ENCODE peak calls at places on chromosome 6, in seven cellular contexts. J, A, M, I, T, S and Q are unnamed samples.

GRCh38 chr6:1381397-1382330 is 7.7 kb upstream of the FOXF2 start:
- DNase-seq in J (no peak), A (peak; percentile 25), M (no peak), I (peak; percentile 84), T (peak; percentile 69), S (peak; percentile 56), Q (no peak)

GRCh38 chr6:143620461-143620860 is 57.3 kb upstream of the PHACTR2 start:
- DNase-seq in J (no peak), A (peak; percentile 55), M (no peak), I (no peak), T (no peak), S (no peak), Q (no peak)

GRCh38 chr6:29954272-29954671 is 11.9 kb downstream of the HLA-A start:
- DNase-seq in J (no peak), A (no peak), M (no peak), I (no peak), T (no peak), S (no peak), Q (no peak)

GRCh38 chr6:699319-699718 is 6.4 kb upstream of the EXOC2 start:
- DNase-seq in J (no peak), A (peak; percentile 29), M (no peak), I (no peak), T (no peak), S (no peak), Q (no peak)

GRCh38 chr6:152642578-152643375 is 5.6 kb upstream of the SYNE1 start:
- DNase-seq in J (no peak), A (peak; percentile 76), M (peak; percentile 52), I (no peak), T (peak; percentile 78), S (peak; percentile 21), Q (no peak)

GRCh38 chr6:139250296-139251274 is 41.2 kb downstream of the TXLNB start:
- DNase-seq in J (peak; percentile 9), A (peak; percentile 52), M (peak; percentile 67), I (no peak), T (peak; percentile 54), S (peak; percentile 36), Q (peak; percentile 57)

GRCh38 chr6:107128577-107128976 is 13.3 kb upstream of the BEND3 start:
- DNase-seq in J (no peak), A (peak; percentile 20), M (no peak), I (no peak), T (no peak), S (no peak), Q (no peak)

GRCh38 chr6:21595265-21595950 is 1.9 kb downstream of the SOX4 start:
- DNase-seq in J (no peak), A (peak; percentile 23), M (peak; percentile 60), I (peak; percentile 82), T (peak; percentile 56), S (peak; percentile 29), Q (no peak)

GRCh38 chr6:38378801-38379200 is 260.9 kb downstream of the BTBD9 start:
- DNase-seq in J (no peak), A (no peak), M (no peak), I (no peak), T (no peak), S (no peak), Q (no peak)

GRCh38 chr6:130008236-130008873 is 10.0 kb upstream of the L3MBTL3 start:
- DNase-seq in J (no peak), A (peak; percentile 49), M (no peak), I (no peak), T (no peak), S (no peak), Q (no peak)

GRCh38 chr6:139801571-139802321 is 427.3 kb upstream of the CITED2 start:
- DNase-seq in J (no peak), A (peak; percentile 41), M (no peak), I (no peak), T (no peak), S (no peak), Q (no peak)

GRCh38 chr6:111256646-111257045 is 169.3 kb downstream of the SLC16A10 start:
- DNase-seq in J (no peak), A (peak; percentile 22), M (no peak), I (no peak), T (no peak), S (no peak), Q (no peak)

GRCh38 chr6:111263837-111264236 is 176.5 kb downstream of the SLC16A10 start:
- DNase-seq in J (no peak), A (peak; percentile 51), M (no peak), I (no peak), T (no peak), S (no peak), Q (no peak)

GRCh38 chr6:111259089-111259831 is 172.0 kb downstream of the SLC16A10 start:
- DNase-seq in J (peak; percentile 95), A (peak; percentile 100), M (peak; percentile 99), I (peak; percentile 100), T (peak; percentile 100), S (peak; percentile 99), Q (peak; percentile 98)

GRCh38 chr6:111258615-111259088 is 171.3 kb downstream of the SLC16A10 start:
- DNase-seq in J (no peak), A (peak; percentile 54), M (no peak), I (no peak), T (no peak), S (no peak), Q (no peak)

DNA sequence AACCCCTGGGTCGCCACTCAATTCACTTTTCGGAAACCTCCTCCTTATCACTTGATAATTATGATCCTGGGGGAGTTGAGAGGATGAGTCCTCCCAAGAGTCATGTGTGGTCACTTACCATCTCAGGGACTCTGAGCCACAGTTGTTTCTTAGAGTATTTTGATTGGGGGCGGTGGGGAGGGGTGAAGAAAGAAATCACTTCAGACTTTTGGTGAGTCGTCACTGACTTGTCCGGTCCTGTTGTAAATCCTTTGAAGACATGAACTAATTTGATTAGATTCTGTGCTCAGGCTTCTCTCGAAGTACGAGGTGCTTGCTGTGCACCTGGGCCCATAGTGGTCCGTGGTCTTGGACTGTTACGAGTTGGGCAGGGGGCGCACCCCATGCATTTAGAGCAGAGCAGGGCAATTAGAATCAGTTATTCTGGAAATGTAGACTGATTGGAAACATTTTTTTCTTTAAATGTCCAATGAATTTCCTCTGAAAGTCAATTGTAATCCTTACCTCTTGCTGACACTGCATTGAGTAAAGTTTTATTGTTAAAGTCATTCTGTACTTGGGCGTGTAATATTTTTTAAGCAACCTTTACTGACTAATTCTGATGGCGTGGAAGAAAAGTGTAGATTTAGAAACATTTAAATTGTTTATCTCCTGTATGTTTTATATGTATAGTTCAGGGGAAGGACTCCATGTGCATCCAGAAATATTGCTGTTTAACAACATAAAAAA is 173.4 kb downstream of the SLC16A10 start:
- DNase-seq in J (peak; percentile 30), A (no peak), M (no peak), I (no peak), T (no peak), S (no peak), Q (no peak)
- H3K4me3 ChIP-seq in J (peak overlapping the region; percentile 73), A (peak overlapping the region; percentile 30), M (peak overlapping the region; percentile 75), I (no peak overlapping the region), T (peak overlapping the region; percentile 68), S (no peak overlapping the region), Q (no peak overlapping the region)

DNA sequence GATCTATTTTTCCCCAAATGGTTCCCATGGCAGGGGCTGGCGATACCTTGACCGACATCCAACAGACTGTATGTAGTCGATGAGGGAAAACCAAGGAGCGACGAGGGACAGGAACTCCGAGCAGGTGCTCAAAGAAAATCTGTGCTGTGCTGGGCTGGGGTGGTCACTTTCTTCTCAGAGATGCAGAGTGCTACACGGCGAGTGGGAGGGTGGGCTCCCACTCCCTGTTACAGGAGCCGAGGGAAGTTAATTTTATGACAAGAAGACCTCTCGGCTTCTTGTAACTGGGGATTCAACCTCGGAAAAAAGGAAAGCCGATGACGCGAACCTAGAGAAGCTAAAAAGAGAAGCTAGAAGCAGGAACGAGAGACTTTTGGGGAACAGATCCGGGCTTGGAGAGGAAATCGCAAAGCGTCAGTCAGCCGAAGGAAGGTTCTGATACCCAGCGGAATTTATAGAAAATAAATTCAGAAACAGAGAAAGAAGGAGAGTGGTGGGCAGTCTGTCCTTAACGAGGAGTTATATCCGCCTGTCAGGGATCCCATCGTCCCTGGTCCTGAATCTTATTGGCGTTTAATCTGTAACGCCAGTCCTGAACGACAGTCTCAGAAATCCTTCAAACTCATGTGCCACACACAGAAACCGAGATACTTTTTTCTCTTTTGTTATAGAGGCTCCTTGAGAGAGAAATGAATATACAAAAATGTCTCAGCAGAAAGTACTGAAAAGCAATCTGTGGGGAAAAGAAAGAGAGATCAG is 84.6 kb upstream of the ZNF322 start:
- DNase-seq in J (no peak), A (no peak), M (no peak), I (no peak), T (no peak), S (no peak), Q (no peak)
- H3K4me3 ChIP-seq in J (peak overlapping the region; percentile 16), A (no peak overlapping the region), M (no peak overlapping the region), I (no peak overlapping the region), T (no peak overlapping the region), S (no peak overlapping the region), Q (peak overlapping the region; percentile 66)

GRCh38 chr6:137001287-137001976 is 43.3 kb downstream of the IL20RA start:
- DNase-seq in J (no peak), A (no peak), M (no peak), I (no peak), T (no peak), S (no peak), Q (no peak)

GRCh38 chr6:137000825-137001224 is 43.9 kb downstream of the IL20RA start:
- DNase-seq in J (no peak), A (no peak), M (no peak), I (no peak), T (no peak), S (no peak), Q (no peak)

GRCh38 chr6:137005073-137005472 is 39.7 kb downstream of the IL20RA start:
- DNase-seq in J (no peak), A (no peak), M (no peak), I (no peak), T (no peak), S (no peak), Q (no peak)

GRCh38 chr6:137001977-137002302 is 42.8 kb downstream of the IL20RA start:
- DNase-seq in J (no peak), A (no peak), M (no peak), I (no peak), T (no peak), S (no peak), Q (no peak)

DNA sequence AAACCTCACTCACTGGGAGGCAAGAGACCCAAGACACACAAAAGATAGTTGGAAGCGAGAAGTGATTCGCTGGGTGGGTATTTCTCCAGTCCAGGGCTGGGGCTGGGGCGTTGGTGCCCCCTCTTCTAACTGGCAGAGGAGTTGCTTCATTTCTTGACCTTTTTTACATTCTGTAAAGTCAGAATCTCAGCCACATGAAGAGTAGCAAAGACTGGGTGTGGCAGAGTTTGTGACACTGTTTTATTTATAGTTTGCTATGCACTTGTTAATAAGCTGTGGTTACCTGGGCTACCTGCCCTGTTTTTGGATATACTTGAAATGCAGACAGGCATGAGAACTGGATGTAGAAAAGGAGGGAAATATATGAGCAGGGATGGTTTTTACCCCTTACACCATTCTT is 42.3 kb downstream of the IL20RA start:
- DNase-seq in J (no peak), A (no peak), M (no peak), I (no peak), T (no peak), S (no peak), Q (no peak)
- H3K4me3 ChIP-seq in J (no peak overlapping the region), A (no peak overlapping the region), M (no peak overlapping the region), I (no peak overlapping the region), T (no peak overlapping the region), S (no peak overlapping the region), Q (no peak overlapping the region)

DNA sequence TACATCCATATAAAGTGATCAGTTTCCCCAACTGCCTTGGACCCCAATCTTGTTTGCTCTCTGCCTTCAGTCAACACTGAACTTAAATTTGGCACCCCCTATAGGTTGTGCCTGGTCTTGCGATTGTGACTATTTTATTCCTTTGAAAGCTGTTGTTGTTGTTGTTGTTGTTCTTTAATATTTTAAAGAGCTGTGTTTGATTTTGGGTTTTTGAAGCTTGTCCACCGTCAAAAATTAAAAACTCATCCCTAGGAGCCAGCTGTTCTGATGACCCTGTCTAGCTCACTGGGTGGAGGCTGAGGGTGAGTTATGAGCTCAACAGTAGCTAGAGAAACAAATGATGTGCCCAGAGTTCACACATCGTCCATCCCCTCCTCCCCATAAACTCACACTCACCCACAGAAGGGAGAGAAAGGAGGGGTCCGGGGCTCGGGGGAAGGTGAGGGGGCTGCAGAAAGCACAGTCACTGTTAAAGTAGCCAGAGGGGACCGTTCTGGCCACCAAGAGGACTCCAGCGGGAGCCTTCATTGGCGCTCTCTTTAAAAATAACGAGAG is 4.0 kb downstream of the SIM1 start:
- DNase-seq in J (no peak), A (no peak), M (no peak), I (no peak), T (no peak), S (no peak), Q (no peak)
- H3K4me3 ChIP-seq in J (no peak overlapping the region), A (no peak overlapping the region), M (peak overlapping the region; percentile 84), I (no peak overlapping the region), T (no peak overlapping the region), S (no peak overlapping the region), Q (no peak overlapping the region)